ENCODE peak calls at places on chromosomes 12 and 14, in nine cellular contexts. Y is astrocyte, R is Caco-2, K is heart left ventricle, G is esophagus squamous epithelium, F is pancreas, L is AG09309, D is fibroblast of mammary gland, T is upper lobe of right lung. J is an unnamed sample.

GRCh38 chr12:9604288-9604687 is 3.4 kb downstream of the KLRB1 start:
- DNase-seq in G (no peak), L (no peak), F (no peak), R (no peak), D (peak; percentile 11), T (no peak), K (no peak), Y (no peak), J (no peak)

GRCh38 chr12:20370841-20371240 is 2.5 kb downstream of the PDE3A start:
- DNase-seq in L (no peak), R (no peak), G (no peak), K (no peak), F (no peak), T (no peak), D (no peak), Y (no peak), J (no peak)

GRCh38 chr14:56299306-56299984 is 181.2 kb downstream of the PELI2 start:
- DNase-seq in D (no peak), T (no peak), F (no peak), G (no peak), K (no peak), Y (peak; percentile 5), L (no peak), R (no peak), J (no peak)

GRCh38 chr12:130157998-130158774 is 4.1 kb upstream of the FZD10 start:
- DNase-seq in Y (no peak), F (no peak), D (no peak), L (no peak), R (no peak), T (peak; percentile 12), K (no peak), G (no peak), J (no peak)

GRCh38 chr14:33668066-33668465 is 282.8 kb downstream of the EGLN3 start:
- DNase-seq in K (no peak), L (no peak), R (no peak), F (no peak), D (peak; percentile 62), T (no peak), G (no peak), Y (peak; percentile 71), J (no peak)

GRCh38 chr14:94342334-94342934 is 19.3 kb upstream of the SERPINA6 start:
- DNase-seq in T (peak; percentile 78), Y (peak; percentile 100), D (peak; percentile 100), R (no peak), L (peak; percentile 99), G (peak; percentile 32), K (peak; percentile 84), F (peak; percentile 78), J (peak; percentile 100)

GRCh38 chr12:90897981-90898380 is 57.0 kb downstream of the CCER1 start:
- DNase-seq in R (no peak), G (no peak), T (no peak), F (no peak), K (no peak), L (no peak), D (no peak), Y (no peak), J (no peak)

GRCh38 chr14:31128601-31129526 is 78.7 kb downstream of the HECTD1 start:
- DNase-seq in F (no peak), K (no peak), T (no peak), D (no peak), L (no peak), Y (no peak), R (no peak), G (no peak), J (no peak)

GRCh38 chr14:93007225-93007997 is 84.5 kb downstream of the CHGA start:
- DNase-seq in R (no peak), F (peak; percentile 41), G (no peak), Y (peak; percentile 78), L (peak; percentile 35), K (peak; percentile 58), D (peak; percentile 89), T (no peak), J (peak; percentile 75)

GRCh38 chr14:34363733-34364134 is 98.3 kb downstream of the SPTSSA start:
- DNase-seq in R (no peak), T (peak; percentile 69), D (peak; percentile 31), Y (peak; percentile 41), K (no peak), F (no peak), L (no peak), G (no peak), J (peak; percentile 50)

GRCh38 chr12:52844386-52844785 is 4.4 kb downstream of the KRT78 start:
- DNase-seq in L (no peak), T (no peak), R (no peak), D (no peak), K (no peak), F (no peak), G (no peak), Y (no peak), J (no peak)

GRCh38 chr12:46303039-46303666 is 34.3 kb upstream of the SLC38A1 start:
- DNase-seq in D (peak; percentile 64), K (no peak), R (peak; percentile 63), F (no peak), Y (peak; percentile 8), L (no peak), T (no peak), G (no peak), J (peak; percentile 55)

GRCh38 chr12:108468149-108468968 is 46.7 kb upstream of the FICD start:
- DNase-seq in G (no peak), K (peak; percentile 11), R (peak; percentile 62), Y (peak; percentile 10), L (no peak), F (no peak), T (no peak), D (peak; percentile 26), J (peak; percentile 58)

GRCh38 chr12:107622005-107622404 is 63.6 kb upstream of the PWP1 start:
- DNase-seq in D (peak; percentile 41), K (no peak), T (no peak), R (no peak), F (no peak), G (no peak), L (no peak), Y (peak; percentile 27), J (peak; percentile 26)

GRCh38 chr14:67050892-67051291 is 138.3 kb upstream of the GARIN2 start:
- DNase-seq in G (no peak), L (no peak), Y (no peak), F (no peak), R (no peak), D (no peak), K (no peak), T (no peak), J (no peak)

GRCh38 chr12:52317443-52318052 is 3.6 kb downstream of the KRT83 start:
- DNase-seq in L (no peak), T (no peak), R (no peak), Y (no peak), G (no peak), D (no peak), F (no peak), K (no peak), J (no peak)

GRCh38 chr12:2276288-2276842 is 223.6 kb downstream of the CACNA1C start:
- DNase-seq in F (no peak), G (no peak), R (no peak), T (no peak), D (no peak), Y (peak; percentile 51), L (no peak), K (no peak), J (peak; percentile 55)

GRCh38 chr14:94345344-94346072 is 22.4 kb upstream of the SERPINA6 start:
- DNase-seq in K (no peak), R (no peak), L (peak; percentile 86), T (no peak), Y (peak; percentile 94), D (peak; percentile 97), G (no peak), F (no peak), J (peak; percentile 93)

GRCh38 chr12:13422291-13422690 is 225.8 kb downstream of the EMP1 start:
- DNase-seq in G (no peak), R (no peak), F (no peak), D (no peak), L (no peak), K (no peak), T (no peak), Y (no peak), J (no peak)

GRCh38 chr14:54632452-54632851 is 65.5 kb downstream of the SAMD4A start:
- DNase-seq in D (no peak), F (no peak), G (no peak), T (no peak), R (no peak), K (no peak), L (no peak), Y (no peak), J (no peak)

GRCh38 chr12:122003646-122004611 is 17.8 kb upstream of the BCL7A start:
- DNase-seq in D (peak; percentile 42), G (no peak), T (no peak), Y (peak; percentile 76), R (no peak), K (no peak), F (no peak), L (no peak), J (peak; percentile 88)

GRCh38 chr14:39666386-39666785 is 234.2 kb upstream of the FBXO33 start:
- DNase-seq in G (no peak), Y (peak; percentile 23), R (no peak), F (no peak), D (peak; percentile 11), T (no peak), L (no peak), K (no peak), J (no peak)

GRCh38 chr12:3604750-3605638 is 114.0 kb downstream of the PRMT8 start:
- DNase-seq in G (no peak), K (peak; percentile 76), D (no peak), F (peak; percentile 87), T (peak; percentile 64), L (no peak), Y (no peak), R (no peak), J (peak; percentile 6)
- H3K4me3 ChIP-seq in G (no peak overlapping the region), K (no peak overlapping the region), D (no peak overlapping the region), F (no peak overlapping the region), T (no peak overlapping the region), L (no peak overlapping the region), Y (no peak overlapping the region), R (no peak overlapping the region), J (no peak overlapping the region)

DNA sequence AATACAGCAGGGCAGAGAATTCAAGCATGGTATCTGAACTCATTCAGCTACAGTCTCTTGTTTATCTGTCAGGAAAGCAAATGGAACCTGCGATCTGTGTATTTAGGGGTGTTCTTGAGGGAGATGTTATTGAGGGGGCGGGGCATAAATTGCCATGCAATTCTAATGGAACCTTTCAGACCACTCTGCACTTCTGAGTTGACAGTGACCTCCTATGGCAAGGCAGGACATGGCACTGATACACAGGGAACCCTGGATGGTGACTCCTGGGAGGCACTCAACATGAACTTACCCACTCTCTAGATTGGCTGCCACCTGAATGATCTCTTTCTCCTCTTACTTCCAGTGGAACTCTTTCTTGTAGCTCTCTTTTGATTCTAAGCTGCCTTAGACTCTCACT is 787.3 kb downstream of the VRK1 start:
- DNase-seq in R (no peak), D (no peak), Y (no peak), F (no peak), K (no peak), L (no peak), T (no peak), G (no peak), J (no peak)
- TF ChIP-seq CTCF in R (no peak), D (no peak), Y (no peak), F (no peak), K (no peak), L (no peak), T (no peak), G (no peak), J (no peak)

GRCh38 chr12:49548481-49548821 is 9.6 kb downstream of the KCNH3 start:
- DNase-seq in K (no peak), Y (no peak), D (no peak), L (no peak), G (no peak), R (no peak), T (peak; percentile 54), F (no peak), J (no peak)
- H3K4me3 ChIP-seq in K (peak overlapping the region; percentile 42), Y (peak overlapping the region; percentile 41), D (no peak overlapping the region), L (peak overlapping the region; percentile 17), G (no peak overlapping the region), R (no peak overlapping the region), T (peak overlapping the region; percentile 36), F (no peak overlapping the region), J (no peak overlapping the region)

GRCh38 chr12:110338754-110339153 is 57.7 kb downstream of the ATP2A2 start:
- DNase-seq in G (no peak), K (no peak), L (no peak), Y (no peak), T (no peak), F (no peak), D (no peak), R (no peak), J (no peak)
- TF ChIP-seq CTCF in G (no peak), K (no peak), L (no peak), Y (peak; percentile 5), T (peak; percentile 14), F (no peak), D (peak; percentile 12), R (peak; percentile 17), J (no peak)

J was measured in fibroblast of the aortic adventitia.